ENCODE peak calls at places on chromosome 17, in five cellular contexts. One of them, this sample, is unnamed.

GRCh38 chr17:82217120-82217529 is 4.5 kb upstream of the CCDC57 start:
- DNase-seq in NCI-H460: no peak
- DNase-seq in activated CD8-positive, alpha-beta memory T cell treated with anti-CD3 and anti-CD28 coated beads for 1 hour: no peak
- DNase-seq in anterior cingulate cortex: no peak
- DNase-seq in stimulated activated CD4-positive, alpha-beta T cell treated with anti-CD3 and anti-CD28 coated beads, TNF-alpha, amount 100 ng/mL, for 48 hours: no peak
- DNase-seq in this sample: peak

GRCh38 chr17:59520276-59520675 is 45.1 kb upstream of the DHX40 start:
- DNase-seq in activated CD8-positive, alpha-beta memory T cell treated with anti-CD3 and anti-CD28 coated beads for 1 hour: no peak
- DNase-seq in anterior cingulate cortex: no peak
- DNase-seq in NCI-H460: no peak
- DNase-seq in stimulated activated CD4-positive, alpha-beta T cell treated with anti-CD3 and anti-CD28 coated beads, TNF-alpha, amount 100 ng/mL, for 48 hours: no peak
- DNase-seq in this sample: no peak

GRCh38 chr17:5236871-5237540 is 2.3 kb upstream of the SCIMP start:
- DNase-seq in stimulated activated CD4-positive, alpha-beta T cell treated with anti-CD3 and anti-CD28 coated beads, TNF-alpha, amount 100 ng/mL, for 48 hours: no peak
- DNase-seq in anterior cingulate cortex: no peak
- DNase-seq in activated CD8-positive, alpha-beta memory T cell treated with anti-CD3 and anti-CD28 coated beads for 1 hour: no peak
- DNase-seq in NCI-H460: no peak
- DNase-seq in this sample: no peak

GRCh38 chr17:12579245-12579644 is 86.4 kb upstream of the MYOCD start:
- DNase-seq in NCI-H460: no peak
- DNase-seq in anterior cingulate cortex: no peak
- DNase-seq in activated CD8-positive, alpha-beta memory T cell treated with anti-CD3 and anti-CD28 coated beads for 1 hour: no peak
- DNase-seq in stimulated activated CD4-positive, alpha-beta T cell treated with anti-CD3 and anti-CD28 coated beads, TNF-alpha, amount 100 ng/mL, for 48 hours: no peak
- DNase-seq in this sample: no peak

GRCh38 chr17:8253801-8254200 is 4.7 kb downstream of the PFAS start:
- DNase-seq in stimulated activated CD4-positive, alpha-beta T cell treated with anti-CD3 and anti-CD28 coated beads, TNF-alpha, amount 100 ng/mL, for 48 hours: no peak
- DNase-seq in anterior cingulate cortex: no peak
- DNase-seq in activated CD8-positive, alpha-beta memory T cell treated with anti-CD3 and anti-CD28 coated beads for 1 hour: no peak
- DNase-seq in NCI-H460: no peak
- DNase-seq in this sample: no peak

GRCh38 chr17:48529191-48529979 is 1.4 kb downstream of the HOXB1 start:
- DNase-seq in activated CD8-positive, alpha-beta memory T cell treated with anti-CD3 and anti-CD28 coated beads for 1 hour: no peak
- DNase-seq in NCI-H460: no peak
- DNase-seq in stimulated activated CD4-positive, alpha-beta T cell treated with anti-CD3 and anti-CD28 coated beads, TNF-alpha, amount 100 ng/mL, for 48 hours: no peak
- DNase-seq in anterior cingulate cortex: no peak
- DNase-seq in this sample: peak

GRCh38 chr17:68906638-68907037 is 48.6 kb downstream of the ABCA8 start:
- DNase-seq in anterior cingulate cortex: no peak
- DNase-seq in stimulated activated CD4-positive, alpha-beta T cell treated with anti-CD3 and anti-CD28 coated beads, TNF-alpha, amount 100 ng/mL, for 48 hours: no peak
- DNase-seq in NCI-H460: peak
- DNase-seq in activated CD8-positive, alpha-beta memory T cell treated with anti-CD3 and anti-CD28 coated beads for 1 hour: no peak
- DNase-seq in this sample: no peak

GRCh38 chr17:79188048-79188447 is 113.4 kb downstream of the ENGASE start:
- DNase-seq in stimulated activated CD4-positive, alpha-beta T cell treated with anti-CD3 and anti-CD28 coated beads, TNF-alpha, amount 100 ng/mL, for 48 hours: no peak
- DNase-seq in activated CD8-positive, alpha-beta memory T cell treated with anti-CD3 and anti-CD28 coated beads for 1 hour: no peak
- DNase-seq in anterior cingulate cortex: no peak
- DNase-seq in NCI-H460: peak
- DNase-seq in this sample: no peak

GRCh38 chr17:66542183-66542966 is 240.0 kb downstream of the PRKCA start:
- DNase-seq in stimulated activated CD4-positive, alpha-beta T cell treated with anti-CD3 and anti-CD28 coated beads, TNF-alpha, amount 100 ng/mL, for 48 hours: no peak
- DNase-seq in activated CD8-positive, alpha-beta memory T cell treated with anti-CD3 and anti-CD28 coated beads for 1 hour: no peak
- DNase-seq in anterior cingulate cortex: no peak
- DNase-seq in NCI-H460: no peak
- DNase-seq in this sample: peak

GRCh38 chr17:8889458-8890210 is 22.2 kb upstream of the PIK3R6 start:
- DNase-seq in anterior cingulate cortex: no peak
- DNase-seq in activated CD8-positive, alpha-beta memory T cell treated with anti-CD3 and anti-CD28 coated beads for 1 hour: no peak
- DNase-seq in NCI-H460: no peak
- DNase-seq in stimulated activated CD4-positive, alpha-beta T cell treated with anti-CD3 and anti-CD28 coated beads, TNF-alpha, amount 100 ng/mL, for 48 hours: no peak
- DNase-seq in this sample: no peak

GRCh38 chr17:81135503-81136283 is 29.6 kb upstream of the PVALEF start:
- DNase-seq in activated CD8-positive, alpha-beta memory T cell treated with anti-CD3 and anti-CD28 coated beads for 1 hour: no peak
- DNase-seq in stimulated activated CD4-positive, alpha-beta T cell treated with anti-CD3 and anti-CD28 coated beads, TNF-alpha, amount 100 ng/mL, for 48 hours: no peak
- DNase-seq in NCI-H460: no peak
- DNase-seq in anterior cingulate cortex: peak
- DNase-seq in this sample: no peak

GRCh38 chr17:16328997-16329396 is 24.3 kb downstream of the CENPV start:
- DNase-seq in stimulated activated CD4-positive, alpha-beta T cell treated with anti-CD3 and anti-CD28 coated beads, TNF-alpha, amount 100 ng/mL, for 48 hours: no peak
- DNase-seq in activated CD8-positive, alpha-beta memory T cell treated with anti-CD3 and anti-CD28 coated beads for 1 hour: no peak
- DNase-seq in anterior cingulate cortex: no peak
- DNase-seq in NCI-H460: no peak
- DNase-seq in this sample: no peak

This sample was measured in NCI-H226.